ENCODE peak calls at places on chromosomes 11 and 22, in seven cellular contexts. N, C, F, E, V, J and B are unnamed samples.
A peak's percentile ranks its signal among the peaks of the same experiment; 100 is the strongest.

GRCh38 chr11:67457453-67457852 is 2.3 kb downstream of the CABP4 start:
- DNase-seq in N (no peak), C (no peak), F (no peak), E (peak; percentile 25), V (no peak), J (no peak), B (no peak)

GRCh38 chr22:30838111-30838510 is 130.5 kb downstream of the MORC2 start:
- DNase-seq in N (no peak), C (no peak), F (no peak), E (no peak), V (no peak), J (no peak), B (no peak)

GRCh38 chr22:34113381-34113780 is 193.1 kb upstream of the LARGE1 start:
- DNase-seq in N (no peak), C (no peak), F (no peak), E (no peak), V (no peak), J (no peak), B (no peak)

GRCh38 chr11:70367071-70367470 is 31.3 kb upstream of the CTTN start:
- DNase-seq in N (no peak), C (no peak), F (peak; percentile 83), E (no peak), V (no peak), J (no peak), B (no peak)

GRCh38 chr22:39220897-39221850 is 23.6 kb downstream of the PDGFB start:
- DNase-seq in N (no peak), C (no peak), F (peak; percentile 28), E (no peak), V (no peak), J (peak; percentile 31), B (no peak)

GRCh38 chr22:28021998-28022660 is 103.1 kb upstream of the PITPNB start:
- DNase-seq in N (no peak), C (no peak), F (no peak), E (no peak), V (no peak), J (no peak), B (no peak)

GRCh38 chr11:126186708-126187481 is 24.6 kb downstream of the RPUSD4 start:
- DNase-seq in N (no peak), C (no peak), F (no peak), E (no peak), V (peak; percentile 42), J (no peak), B (no peak)

GRCh38 chr11:82701847-82702520 is 31.7 kb downstream of the FAM181B start:
- DNase-seq in N (peak; percentile 25), C (peak; percentile 11), F (peak; percentile 45), E (no peak), V (peak; percentile 55), J (no peak), B (no peak)

GRCh38 chr11:13339196-13340153 is 61.9 kb downstream of the BMAL1 start:
- DNase-seq in N (no peak), C (no peak), F (peak; percentile 97), E (no peak), V (no peak), J (no peak), B (peak; percentile 68)

GRCh38 chr11:132043714-132044113 is 673.3 kb downstream of the NTM start:
- DNase-seq in N (no peak), C (no peak), F (no peak), E (no peak), V (no peak), J (no peak), B (no peak)

GRCh38 chr11:17547051-17547577 is at the start of gene OTOG:
- DNase-seq in N (no peak), C (no peak), F (no peak), E (no peak), V (peak; percentile 81), J (no peak), B (no peak)

GRCh38 chr22:28882545-28882877 is 861 bp upstream of the ZNRF3 start:
- DNase-seq in N (no peak), C (no peak), F (peak; percentile 21), E (no peak), V (no peak), J (no peak), B (no peak)

GRCh38 chr11:35721576-35722341 is 59.2 kb downstream of the TRIM44 start:
- DNase-seq in N (peak; percentile 10), C (no peak), F (peak; percentile 67), E (no peak), V (no peak), J (no peak), B (no peak)

GRCh38 chr11:124760205-124760652 is 1.9 kb downstream of the ESAM start:
- DNase-seq in N (no peak), C (no peak), F (no peak), E (no peak), V (no peak), J (no peak), B (no peak)

GRCh38 chr11:70494559-70495350 is 96.4 kb downstream of the CTTN start:
- DNase-seq in N (no peak), C (no peak), F (no peak), E (no peak), V (no peak), J (peak; percentile 29), B (no peak)

GRCh38 chr11:110903378-110903777 is 191.1 kb upstream of the ARHGAP20 start:
- DNase-seq in N (no peak), C (no peak), F (no peak), E (no peak), V (no peak), J (no peak), B (no peak)

GRCh38 chr22:36225333-36225922 is 13.9 kb downstream of the APOL2 start:
- DNase-seq in N (no peak), C (no peak), F (no peak), E (no peak), V (no peak), J (no peak), B (no peak)

GRCh38 chr11:129995163-129995562 is 7.5 kb downstream of the PRDM10 start:
- DNase-seq in N (no peak), C (no peak), F (no peak), E (no peak), V (no peak), J (no peak), B (no peak)

GRCh38 chr11:46916669-46917108 is 1.7 kb downstream of the LRP4 start:
- DNase-seq in N (peak; percentile 44), C (peak; percentile 62), F (peak; percentile 63), E (peak; percentile 44), V (no peak), J (no peak), B (no peak)

GRCh38 chr22:39556970-39557811 is 13.4 kb upstream of the CACNA1I start:
- DNase-seq in N (no peak), C (no peak), F (peak; percentile 31), E (no peak), V (peak; percentile 49), J (no peak), B (no peak)

GRCh38 chr11:9990221-9990973 is 303.6 kb downstream of the SBF2 start:
- DNase-seq in N (no peak), C (no peak), F (peak; percentile 40), E (no peak), V (no peak), J (no peak), B (no peak)

GRCh38 chr11:11525283-11525682 is 96.5 kb downstream of the GALNT18 start:
- DNase-seq in N (no peak), C (no peak), F (no peak), E (no peak), V (no peak), J (no peak), B (no peak)

GRCh38 chr11:8033312-8033715 is 46.2 kb downstream of the EIF3F start:
- DNase-seq in N (peak; percentile 57), C (peak; percentile 72), F (peak; percentile 80), E (peak; percentile 86), V (peak; percentile 69), J (peak; percentile 75), B (peak; percentile 76)

GRCh38 chr22:19040581-19041402 is 81.4 kb downstream of the DGCR2 start:
- DNase-seq in N (no peak), C (no peak), F (no peak), E (no peak), V (no peak), J (peak; percentile 40), B (no peak)